ENCODE peak calls at places on chromosomes 1 and 21, in four cellular contexts. E is stimulated activated CD8-positive, alpha-beta memory T cell treated with anti-CD3 and anti-CD28 coated beads, Interleukin-2, amount 100 ng/mL, for 48 hours; V is pancreas; J is NCI-H510A treated with DMSO at 0.1 percent for 48 hours. L is an unnamed sample.

GRCh38 chr1:234600418-234601216 is 9.4 kb downstream of the IRF2BP2 start:
- DNase-seq in E (no peak), V (peak; percentile 49), J (peak; percentile 52), L (peak; percentile 31)

GRCh38 chr1:55539652-55540512 is 324.7 kb upstream of the USP24 start:
- DNase-seq in E (no peak), V (no peak), J (no peak), L (no peak)

GRCh38 chr1:28195780-28196179 is 19.3 kb upstream of the PTAFR start:
- DNase-seq in E (no peak), V (no peak), J (no peak), L (no peak)

GRCh38 chr1:156845055-156845952 is 13.6 kb downstream of the INSRR start:
- DNase-seq in E (no peak), V (no peak), J (no peak), L (no peak)

GRCh38 chr1:235601087-235601486 is 48.5 kb downstream of the GNG4 start:
- DNase-seq in E (no peak), V (no peak), J (no peak), L (no peak)

GRCh38 chr21:42154237-42155044 is 64.5 kb upstream of the ABCG1 start:
- DNase-seq in E (no peak), V (no peak), J (no peak), L (no peak)

GRCh38 chr1:243798726-243799125 is 51.3 kb downstream of the AKT3 start:
- DNase-seq in E (no peak), V (no peak), J (no peak), L (no peak)

GRCh38 chr1:162391790-162392563 is 10.4 kb downstream of the C1orf226 start:
- DNase-seq in E (no peak), V (no peak), J (peak; percentile 40), L (peak; percentile 47)

GRCh38 chr1:232952514-232953175 is 2.2 kb downstream of the NTPCR start:
- DNase-seq in E (no peak), V (no peak), J (peak; percentile 39), L (peak; percentile 63)

GRCh38 chr1:26408604-26409003 is 2.0 kb upstream of the LIN28A start:
- DNase-seq in E (peak; percentile 45), V (peak; percentile 71), J (no peak), L (no peak)

GRCh38 chr1:109931189-109931672 is 20.6 kb downstream of the CSF1 start:
- DNase-seq in E (no peak), V (peak; percentile 90), J (peak; percentile 16), L (no peak)

GRCh38 chr1:96538883-96539282 is 182.7 kb upstream of the PTBP2 start:
- DNase-seq in E (no peak), V (no peak), J (no peak), L (no peak)

GRCh38 chr1:101293461-101294045 is 56.7 kb downstream of the S1PR1 start:
- DNase-seq in E (peak; percentile 41), V (no peak), J (no peak), L (no peak)

L was measured in NCI-H345.